ENCODE peak calls at places on chromosomes 6 and 20, in six cellular contexts. Y, W, T, I, N and X are unnamed samples.
A peak's percentile ranks its signal among the peaks of the same experiment; 100 is the strongest.

GRCh38 chr6:12875061-12875460 is 158.5 kb downstream of the PHACTR1 start:
- DNase-seq in Y (no peak), W (no peak), T (no peak), I (no peak), N (no peak), X (no peak)

GRCh38 chr6:95185874-95186273 is 391.5 kb upstream of the MANEA start:
- DNase-seq in Y (no peak), W (no peak), T (no peak), I (no peak), N (no peak), X (no peak)

GRCh38 chr6:129630606-129631005 is 79.4 kb downstream of the ARHGAP18 start:
- DNase-seq in Y (no peak), W (no peak), T (no peak), I (no peak), N (no peak), X (no peak)

GRCh38 chr6:117399924-117400323 is 25.8 kb downstream of the ROS1 start:
- DNase-seq in Y (no peak), W (no peak), T (no peak), I (no peak), N (no peak), X (no peak)

GRCh38 chr20:47191074-47191673 is 165.3 kb downstream of the ZMYND8 start:
- DNase-seq in Y (no peak), W (no peak), T (no peak), I (no peak), N (no peak), X (no peak)

GRCh38 chr6:114747995-114748625 is 405.3 kb upstream of the HS3ST5 start:
- DNase-seq in Y (no peak), W (no peak), T (no peak), I (no peak), N (no peak), X (peak; percentile 1)

GRCh38 chr6:2007165-2007564 is 238.2 kb downstream of the GMDS start:
- DNase-seq in Y (no peak), W (no peak), T (no peak), I (no peak), N (no peak), X (no peak)

GRCh38 chr20:49230575-49231211 is 11.5 kb downstream of the DDX27 start:
- DNase-seq in Y (no peak), W (peak; percentile 25), T (no peak), I (peak; percentile 82), N (no peak), X (no peak)

GRCh38 chr20:16501236-16501635 is 72.0 kb downstream of the KIF16B start:
- DNase-seq in Y (no peak), W (no peak), T (no peak), I (no peak), N (no peak), X (no peak)

GRCh38 chr6:124334359-124334758 is 530.7 kb downstream of the NKAIN2 start:
- DNase-seq in Y (no peak), W (no peak), T (no peak), I (no peak), N (no peak), X (no peak)

GRCh38 chr6:117215353-117216090 is 49.8 kb upstream of the VGLL2 start:
- DNase-seq in Y (no peak), W (no peak), T (no peak), I (no peak), N (no peak), X (no peak)

GRCh38 chr20:46568570-46569129 is 18.2 kb upstream of the OCSTAMP start:
- DNase-seq in Y (no peak), W (peak; percentile 69), T (no peak), I (peak; percentile 80), N (peak; percentile 87), X (no peak)

GRCh38 chr6:112232845-112233256 is 21.5 kb downstream of the LAMA4 start:
- DNase-seq in Y (no peak), W (no peak), T (no peak), I (no peak), N (no peak), X (no peak)

GRCh38 chr6:39859025-39859424 is 66.8 kb downstream of the DAAM2 start:
- DNase-seq in Y (no peak), W (no peak), T (no peak), I (no peak), N (no peak), X (no peak)

DNA sequence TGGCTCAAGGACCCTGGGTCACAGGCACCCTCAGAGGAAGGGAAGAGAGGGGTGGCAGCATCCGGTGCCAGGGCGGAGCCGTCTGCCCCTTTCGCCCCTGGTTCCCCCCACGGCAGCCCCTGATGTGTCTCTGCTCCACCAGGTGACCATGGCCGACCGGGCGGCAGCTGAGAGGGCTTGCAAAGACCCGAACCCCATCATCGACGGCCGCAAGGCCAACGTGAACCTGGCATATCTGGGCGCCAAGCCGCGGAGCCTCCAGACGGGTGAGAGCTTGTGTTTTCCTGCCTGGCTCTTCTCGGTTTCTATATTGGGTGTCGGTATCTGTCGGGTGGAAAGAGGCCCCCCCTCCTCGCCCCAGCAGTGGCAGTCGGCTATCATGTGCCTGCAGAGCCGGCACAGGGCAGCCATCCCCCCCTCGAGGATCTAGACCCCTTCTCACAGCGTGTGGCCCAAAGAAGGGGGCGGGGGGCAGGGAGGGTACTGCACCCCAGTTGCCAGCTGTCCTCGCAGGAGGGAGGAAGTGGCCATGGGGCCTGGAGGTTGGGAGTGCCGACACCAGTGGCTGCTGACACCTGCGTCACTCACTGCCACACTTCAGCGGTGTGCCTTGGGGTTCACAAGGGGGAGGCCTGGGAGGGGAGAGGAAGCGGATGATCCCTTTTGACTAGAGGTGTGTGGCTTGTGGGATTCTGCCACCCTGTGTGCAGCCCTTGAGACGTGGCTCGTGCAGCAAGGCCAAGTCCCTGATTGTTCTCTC is 1.5 kb downstream of the RBM38 start:
- DNase-seq in Y (no peak), W (peak; percentile 77), T (no peak), I (peak; percentile 96), N (peak; percentile 44), X (no peak)
- TF ChIP-seq POLR2A in Y (no peak), W (peak; percentile 40), T (no peak), I (peak; percentile 4), N (peak; percentile 34), X (no peak)

DNA sequence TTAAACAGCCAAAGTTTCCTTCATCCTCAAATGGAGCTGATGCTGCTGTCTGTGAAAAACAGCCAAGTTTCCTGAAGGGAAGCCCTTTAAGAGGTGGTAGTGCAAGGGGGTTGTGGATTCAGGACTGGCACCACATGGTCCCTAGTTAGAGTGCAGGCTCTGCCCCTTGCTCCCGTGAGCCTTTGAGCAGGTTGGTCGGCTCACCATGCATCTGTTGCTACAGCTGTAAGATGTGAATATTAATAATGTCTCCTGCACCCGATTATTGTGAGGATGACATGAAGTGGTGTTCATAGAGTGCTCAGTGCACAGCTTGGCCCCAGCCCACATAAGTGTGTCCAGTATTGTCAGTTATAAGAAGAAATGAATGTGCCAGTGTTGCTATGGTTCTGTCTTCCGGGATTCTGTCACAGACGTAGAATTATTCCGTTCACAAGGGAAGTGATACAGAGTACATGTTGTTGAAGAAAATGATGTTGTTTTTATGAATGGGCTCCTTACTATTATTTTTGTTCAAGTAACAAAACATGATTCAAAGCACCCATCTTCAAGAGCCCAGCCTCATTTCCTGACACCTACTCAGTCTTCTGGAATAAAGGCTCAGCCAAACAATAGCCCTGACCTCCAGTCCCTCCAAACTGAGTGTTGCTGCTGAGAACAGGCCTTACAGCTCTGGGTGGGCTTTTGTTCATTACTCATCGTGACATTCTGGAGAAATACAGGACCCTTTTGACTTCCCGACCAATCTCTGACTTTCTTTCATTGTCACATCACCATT is 2.9 kb upstream of the PKIG start:
- DNase-seq in Y (no peak), W (no peak), T (no peak), I (no peak), N (no peak), X (no peak)
- TF ChIP-seq POLR2AphosphoS5 in Y (no peak), W (no peak), T (no peak), I (no peak), N (no peak), X (no peak)

GRCh38 chr6:27023664-27024063 is 223.8 kb upstream of the PRSS16 start:
- DNase-seq in Y (no peak), W (no peak), T (no peak), I (no peak), N (no peak), X (no peak)

GRCh38 chr6:27020553-27020880 is 227.0 kb upstream of the PRSS16 start:
- DNase-seq in Y (no peak), W (no peak), T (no peak), I (no peak), N (no peak), X (no peak)

GRCh38 chr6:27025351-27025750 is 222.2 kb upstream of the PRSS16 start:
- DNase-seq in Y (no peak), W (no peak), T (no peak), I (no peak), N (no peak), X (no peak)

GRCh38 chr6:27016689-27017088 is 230.8 kb upstream of the PRSS16 start:
- DNase-seq in Y (no peak), W (no peak), T (no peak), I (no peak), N (no peak), X (no peak)

GRCh38 chr6:27019651-27020552 is 227.6 kb upstream of the PRSS16 start:
- DNase-seq in Y (peak; percentile 20), W (peak; percentile 81), T (no peak), I (peak; percentile 84), N (peak; percentile 87), X (peak; percentile 39)
- TF ChIP-seq POLR2A in Y (no peak), W (peak; percentile 59), T (no peak), I (no peak), N (peak; percentile 59), X (no peak)

GRCh38 chr20:29085625-29086024 is 2171.8 kb upstream of the DEFB115 start:
- DNase-seq in Y (no peak), W (no peak), T (no peak), I (no peak), N (no peak), X (no peak)

GRCh38 chr20:29079769-29080690 is 2177.4 kb upstream of the DEFB115 start:
- DNase-seq in Y (no peak), W (no peak), T (no peak), I (no peak), N (peak; percentile 66), X (no peak)
- TF ChIP-seq POLR2AphosphoS5 in Y (no peak), W (no peak), T (no peak), I (peak; percentile 57), N (peak; percentile 8), X (no peak)